ENCODE peak calls at places on chromosomes 7 and 10, in nine cellular contexts. Y is stimulated activated CD4-positive, alpha-beta T cell treated with anti-CD3 and anti-CD28 coated beads, Interleukin-2, amount 100 ng/mL, for 48 hours; A is CD8-positive, alpha-beta T cell; M is nephron progenitor cell; T is cardiac septum; P is D341Med; K is NCI-H1092; L is WTC11; O is activated CD8-positive, alpha-beta T cell treated with anti-CD3 and anti-CD28 coated beads for 36 hours. N is an unnamed sample.
A peak's percentile ranks its signal among the peaks of the same experiment; 100 is the strongest.

GRCh38 chr10:23412223-23412622 is 26.7 kb upstream of the OTUD1 start:
- DNase-seq in O (peak; percentile 41), T (no peak), Y (no peak), A (no peak), P (no peak), M (no peak), L (no peak), K (no peak), N (no peak)

GRCh38 chr7:131057015-131057518 is 270.6 kb upstream of the MKLN1 start:
- DNase-seq in L (no peak), K (no peak), A (no peak), P (no peak), M (no peak), Y (no peak), T (no peak), O (no peak), N (no peak)

GRCh38 chr7:38178695-38179344 is 775 bp downstream of the STARD3NL start:
- DNase-seq in P (no peak), M (no peak), L (no peak), T (no peak), A (no peak), Y (no peak), O (peak; percentile 66), K (no peak), N (no peak)

GRCh38 chr10:102714621-102715455 is at the start of gene SFXN2:
- DNase-seq in A (peak; percentile 47), M (peak; percentile 52), L (peak; percentile 74), O (peak; percentile 73), T (no peak), Y (peak; percentile 40), K (no peak), P (no peak), N (no peak)

GRCh38 chr10:108434818-108435217 is 1270.3 kb upstream of the SORCS1 start:
- DNase-seq in A (no peak), K (no peak), P (no peak), L (no peak), Y (no peak), O (no peak), M (no peak), T (no peak), N (no peak)

GRCh38 chr10:73581912-73582311 is 9.2 kb downstream of the USP54 start:
- DNase-seq in T (no peak), M (no peak), A (no peak), Y (no peak), P (no peak), K (no peak), L (no peak), O (no peak), N (no peak)

GRCh38 chr7:28432105-28432504 is 19.8 kb downstream of the CREB5 start:
- DNase-seq in O (no peak), L (no peak), T (no peak), K (no peak), A (no peak), P (no peak), M (no peak), Y (no peak), N (no peak)

GRCh38 chr10:74177140-74177677 is 26.2 kb downstream of the ADK start:
- DNase-seq in M (no peak), T (no peak), Y (peak; percentile 33), A (peak; percentile 49), O (peak; percentile 65), K (no peak), P (no peak), L (no peak), N (no peak)

GRCh38 chr10:36303896-36304295 is 661.8 kb upstream of the FZD8 start:
- DNase-seq in T (no peak), L (no peak), M (no peak), Y (no peak), A (no peak), P (no peak), K (no peak), O (no peak), N (no peak)

GRCh38 chr7:83751217-83751616 is 102.3 kb upstream of the SEMA3E start:
- DNase-seq in L (no peak), P (no peak), M (no peak), Y (no peak), A (no peak), O (no peak), T (no peak), K (no peak), N (no peak)